ENCODE peak calls at places on chromosomes 7 and 10, in ten cellular contexts. X is tibial nerve; E is spleen; U is stomach; N is CD8-positive, alpha-beta T cell; Y is mesendoderm; C is uterus; O is fibroblast of lung; W is heart right ventricle; T is transverse colon. R is an unnamed sample. For H3K36me3, the result is how much of the 10 kb centered on the place peaks cover.

GRCh38 chr7:40761757-40762342 is 627.0 kb downstream of the SUGCT start:
- DNase-seq in X (no peak), E (no peak), U (no peak), N (no peak), Y (no peak), C (no peak), O (no peak), W (no peak), T (no peak), R (no peak)

GRCh38 chr10:132702601-132703304 is 83.2 kb downstream of the NKX6-2 start:
- DNase-seq in X (no peak), E (peak), U (no peak), N (no peak), Y (no peak), C (no peak), O (no peak), W (no peak), T (no peak), R (no peak)

GRCh38 chr7:120055300-120055699 is 217.7 kb upstream of the KCND2 start:
- DNase-seq in X (no peak), E (no peak), U (no peak), N (no peak), Y (peak), C (no peak), O (peak), W (no peak), T (no peak), R (peak)

GRCh38 chr7:97006146-97006950 is 995 bp downstream of the DLX6 start:
- DNase-seq in X (no peak), E (no peak), U (peak), N (peak), Y (peak), C (no peak), O (peak), W (no peak), T (no peak), R (no peak)

GRCh38 chr7:18896343-18896975 is 221.0 kb downstream of the TWIST1 start:
- DNase-seq in X (no peak), E (no peak), U (no peak), N (no peak), Y (peak), C (no peak), O (no peak), W (no peak), T (no peak), R (no peak)

GRCh38 chr10:11724938-11725776 is 17.0 kb upstream of the ECHDC3 start:
- DNase-seq in X (no peak), E (peak), U (no peak), N (no peak), Y (peak), C (no peak), O (peak), W (no peak), T (no peak), R (peak)

GRCh38 chr7:113370910-113371309 is 252.6 kb upstream of the SMIM30 start:
- DNase-seq in X (no peak), E (no peak), U (no peak), N (no peak), Y (no peak), C (no peak), O (no peak), W (no peak), T (no peak), R (no peak)

GRCh38 chr10:130174343-130174742 is 38.2 kb downstream of the GLRX3 start:
- DNase-seq in X (no peak), E (no peak), U (no peak), N (no peak), Y (no peak), C (no peak), O (peak), W (no peak), T (no peak), R (no peak)

GRCh38 chr10:89250814-89251416 is 660 bp downstream of the LIPA start:
- DNase-seq in X (no peak), E (no peak), U (no peak), N (no peak), Y (no peak), C (no peak), O (no peak), W (no peak), T (no peak), R (no peak)

GRCh38 chr10:95353123-95353522 is 62.3 kb upstream of the PDLIM1 start:
- DNase-seq in X (no peak), E (no peak), U (no peak), N (no peak), Y (no peak), C (no peak), O (no peak), W (no peak), T (no peak), R (no peak)

GRCh38 chr10:95354130-95354529 is 63.3 kb upstream of the PDLIM1 start:
- DNase-seq in X (no peak), E (no peak), U (no peak), N (no peak), Y (no peak), C (no peak), O (no peak), W (no peak), T (no peak), R (no peak)

GRCh38 chr10:95359466-95359865 is 68.7 kb upstream of the PDLIM1 start:
- DNase-seq in X (no peak), E (no peak), U (no peak), N (no peak), Y (no peak), C (no peak), O (no peak), W (no peak), T (no peak), R (no peak)

GRCh38 chr10:95355241-95355779 is 64.5 kb upstream of the PDLIM1 start:
- DNase-seq in X (no peak), E (no peak), U (no peak), N (no peak), Y (no peak), C (no peak), O (peak), W (no peak), T (no peak), R (no peak)

GRCh38 chr10:95356190-95356955 is 65.6 kb upstream of the PDLIM1 start:
- DNase-seq in X (no peak), E (peak), U (no peak), N (no peak), Y (no peak), C (no peak), O (no peak), W (no peak), T (no peak), R (no peak)
- H3K36me3 ChIP-seq in X (half or more), E (under half), U (half or more), N (under half), Y (under half), C (under half), O (under half), W (under half), T (under half), R (under half)

DNA sequence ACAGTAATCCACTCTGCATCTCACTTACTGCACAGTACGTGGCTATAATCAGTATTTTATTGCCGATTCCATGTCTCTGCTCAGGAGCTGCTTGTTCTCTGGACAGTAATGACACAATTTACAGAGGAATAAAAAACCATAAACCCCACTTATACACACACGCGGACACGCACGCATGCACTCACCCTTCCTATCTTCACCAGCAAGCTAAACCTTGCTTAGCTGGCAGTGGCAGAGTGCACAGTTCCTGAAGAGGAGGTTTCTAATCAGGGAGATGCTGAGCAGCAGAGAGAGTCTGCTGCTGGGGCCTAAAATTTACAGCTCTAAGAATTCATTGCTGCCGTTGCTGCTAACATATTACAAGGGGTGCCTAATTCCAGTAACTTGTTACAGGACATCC is 66.3 kb downstream of the SND1 start:
- DNase-seq in X (no peak), E (no peak), U (no peak), N (no peak), Y (no peak), C (no peak), O (no peak), W (no peak), T (peak), R (no peak)
- H3K36me3 ChIP-seq in X (under half), E (under half), U (half or more), N (under half), Y (under half), C (under half), O (under half), W (under half), T (under half), R (under half)

GRCh38 chr10:114943000-114943399 is 5.0 kb downstream of the TRUB1 start:
- DNase-seq in X (no peak), E (no peak), U (no peak), N (no peak), Y (no peak), C (no peak), O (no peak), W (no peak), T (no peak), R (no peak)
- H3K36me3 ChIP-seq in X (under half), E (under half), U (half or more), N (under half), Y (under half), C (under half), O (under half), W (under half), T (under half), R (under half)

GRCh38 chr7:100353685-100354330 is 4.1 kb upstream of the PILRB start:
- DNase-seq in X (no peak), E (no peak), U (no peak), N (peak), Y (no peak), C (no peak), O (no peak), W (no peak), T (no peak), R (no peak)

GRCh38 chr7:100351657-100352058 is 6.3 kb upstream of the PILRB start:
- DNase-seq in X (no peak), E (peak), U (no peak), N (no peak), Y (no peak), C (no peak), O (no peak), W (no peak), T (no peak), R (no peak)

GRCh38 chr7:100352984-100353684 is 4.8 kb upstream of the PILRB start:
- DNase-seq in X (no peak), E (no peak), U (no peak), N (no peak), Y (no peak), C (no peak), O (no peak), W (no peak), T (no peak), R (no peak)

GRCh38 chr7:100348805-100349204 is 9.1 kb upstream of the PILRB start:
- DNase-seq in X (no peak), E (no peak), U (no peak), N (no peak), Y (no peak), C (no peak), O (no peak), W (no peak), T (no peak), R (no peak)

GRCh38 chr7:100349757-100350156 is 8.2 kb upstream of the PILRB start:
- DNase-seq in X (no peak), E (no peak), U (no peak), N (no peak), Y (no peak), C (no peak), O (no peak), W (no peak), T (no peak), R (no peak)
- H3K36me3 ChIP-seq in X (half or more), E (under half), U (half or more), N (under half), Y (under half), C (under half), O (under half), W (under half), T (under half), R (half or more)

DNA sequence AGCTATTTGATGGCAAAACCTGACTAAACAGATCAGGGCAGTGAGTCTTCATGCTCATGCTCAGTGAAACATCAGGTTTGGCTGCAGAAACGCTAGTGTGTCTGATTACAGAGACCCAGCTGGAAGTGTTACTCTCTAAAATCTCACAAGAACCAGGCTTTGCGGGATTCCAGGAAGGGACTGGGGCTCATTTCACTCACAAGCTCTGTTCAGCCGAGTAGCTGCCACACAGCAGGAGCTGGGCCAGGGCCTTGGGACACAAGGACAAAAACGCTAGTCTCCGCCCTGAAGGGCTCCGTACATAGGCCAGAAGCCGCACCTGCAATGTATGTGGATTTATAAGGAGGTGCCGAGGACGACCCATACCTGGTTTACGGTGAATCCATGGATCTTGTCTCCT is 2.8 kb downstream of the PITRM1 start:
- DNase-seq in X (no peak), E (peak), U (no peak), N (no peak), Y (no peak), C (no peak), O (no peak), W (no peak), T (no peak), R (no peak)
- H3K36me3 ChIP-seq in X (half or more), E (under half), U (half or more), N (under half), Y (under half), C (under half), O (under half), W (under half), T (under half), R (under half)

GRCh38 chr10:72338180-72338579 is 16.5 kb downstream of the DNAJB12 start:
- DNase-seq in X (no peak), E (no peak), U (no peak), N (no peak), Y (no peak), C (no peak), O (no peak), W (no peak), T (no peak), R (no peak)

GRCh38 chr10:72340510-72340895 is 14.2 kb downstream of the DNAJB12 start:
- DNase-seq in X (peak), E (peak), U (peak), N (peak), Y (peak), C (peak), O (peak), W (peak), T (peak), R (peak)

GRCh38 chr10:72337722-72338121 is 17.0 kb downstream of the DNAJB12 start:
- DNase-seq in X (no peak), E (no peak), U (no peak), N (no peak), Y (no peak), C (no peak), O (no peak), W (no peak), T (no peak), R (no peak)

GRCh38 chr10:72342911-72343310 is 11.8 kb downstream of the DNAJB12 start:
- DNase-seq in X (no peak), E (no peak), U (no peak), N (no peak), Y (no peak), C (no peak), O (no peak), W (no peak), T (no peak), R (no peak)

DNA sequence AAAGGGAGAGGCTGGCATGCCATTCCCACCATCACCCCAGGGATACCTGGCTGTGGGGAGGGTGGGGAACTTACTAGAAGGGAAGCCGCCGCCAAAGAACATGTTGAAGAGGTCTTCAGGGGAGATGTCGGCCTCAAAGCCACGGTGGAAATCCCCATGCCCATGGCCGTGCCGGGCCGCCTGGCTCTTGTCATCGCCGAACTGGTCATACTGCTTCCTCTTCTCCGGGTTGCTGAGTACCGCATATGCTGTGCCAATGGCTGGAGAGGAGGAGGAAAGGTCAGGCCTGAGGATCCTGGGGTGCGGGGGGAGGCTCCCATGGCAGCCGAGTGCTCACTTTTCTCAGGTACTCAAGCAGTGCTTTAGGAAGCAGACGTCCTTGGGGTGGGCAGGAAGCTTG is 13.8 kb downstream of the DNAJB12 start:
- DNase-seq in X (no peak), E (no peak), U (no peak), N (no peak), Y (no peak), C (no peak), O (no peak), W (no peak), T (no peak), R (no peak)
- H3K36me3 ChIP-seq in X (half or more), E (under half), U (half or more), N (under half), Y (under half), C (under half), O (under half), W (under half), T (under half), R (under half)

GRCh38 chr10:100148353-100149211 is 37.2 kb downstream of the ERLIN1 start:
- DNase-seq in X (no peak), E (no peak), U (no peak), N (no peak), Y (no peak), C (no peak), O (no peak), W (no peak), T (no peak), R (peak)

GRCh38 chr10:100153239-100153840 is 32.5 kb downstream of the ERLIN1 start:
- DNase-seq in X (no peak), E (no peak), U (no peak), N (no peak), Y (no peak), C (no peak), O (no peak), W (no peak), T (no peak), R (no peak)

GRCh38 chr10:100146875-100147665 is 38.8 kb downstream of the ERLIN1 start:
- DNase-seq in X (no peak), E (no peak), U (no peak), N (no peak), Y (no peak), C (no peak), O (peak), W (no peak), T (no peak), R (no peak)

GRCh38 chr10:100155936-100156335 is 29.9 kb downstream of the ERLIN1 start:
- DNase-seq in X (no peak), E (no peak), U (no peak), N (no peak), Y (no peak), C (no peak), O (no peak), W (no peak), T (no peak), R (no peak)

DNA sequence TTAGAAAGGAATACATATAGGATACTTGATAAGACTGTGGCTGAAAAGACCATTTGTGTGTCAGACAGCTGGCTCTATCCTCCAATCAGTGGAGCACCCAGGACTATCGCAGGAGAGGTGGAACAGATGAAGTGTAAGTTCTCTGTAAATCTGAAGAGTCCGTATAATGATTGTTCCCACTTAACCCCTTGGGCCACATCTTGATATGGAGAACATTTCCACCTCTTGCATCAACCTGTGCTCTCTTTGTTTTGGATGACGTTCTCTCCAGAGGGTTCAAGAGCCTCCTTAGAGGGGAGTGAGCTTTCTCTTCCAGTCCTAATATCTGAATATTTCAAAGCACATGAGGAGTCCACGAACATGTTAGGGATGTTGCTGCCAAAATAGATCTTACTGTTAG is 33.9 kb downstream of the ERLIN1 start:
- DNase-seq in X (no peak), E (no peak), U (no peak), N (no peak), Y (no peak), C (no peak), O (no peak), W (no peak), T (no peak), R (no peak)
- H3K36me3 ChIP-seq in X (half or more), E (under half), U (half or more), N (under half), Y (under half), C (under half), O (under half), W (under half), T (half or more), R (under half)

DNA sequence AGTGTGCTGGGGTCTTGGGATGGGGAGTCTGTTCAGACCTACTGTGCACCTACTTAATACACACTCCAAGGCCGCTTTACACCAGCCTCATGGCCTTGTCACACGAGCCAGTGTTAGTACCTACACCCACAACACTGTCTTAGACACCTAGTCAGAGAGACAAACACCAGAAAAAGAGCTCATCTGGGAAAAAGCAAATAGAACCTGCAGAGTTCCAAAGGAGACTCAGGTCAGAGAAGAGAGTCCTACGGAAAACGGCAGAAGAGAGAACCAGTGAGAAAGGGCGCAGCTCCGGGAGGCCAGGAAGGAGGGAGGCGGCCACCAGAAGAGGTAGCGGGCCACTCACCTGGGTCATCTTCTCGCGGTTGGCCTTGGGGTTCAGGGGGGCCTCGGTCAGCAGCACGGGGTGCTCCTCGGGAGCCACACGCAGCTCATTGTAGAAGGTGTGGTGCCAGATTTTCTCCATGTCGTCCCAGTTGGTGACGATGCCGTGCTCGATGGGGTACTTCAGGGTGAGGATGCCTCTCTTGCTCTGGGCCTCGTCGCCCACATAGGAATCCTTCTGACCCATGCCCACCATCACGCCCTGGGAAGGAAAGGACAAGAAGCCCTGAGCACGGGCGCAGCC is 105.3 kb upstream of the TNRC18 start:
- DNase-seq in X (no peak), E (no peak), U (no peak), N (no peak), Y (no peak), C (no peak), O (no peak), W (no peak), T (no peak), R (no peak)
- H3K36me3 ChIP-seq in X (half or more), E (under half), U (half or more), N (under half), Y (under half), C (under half), O (under half), W (under half), T (under half), R (half or more)

R was measured in brain microvascular endothelial cell.